ENCODE peak calls at places on chromosome 22, in ten cellular contexts. One of them, this sample, is unnamed.

GRCh38 chr22:38080847-38081635 is 2.9 kb downstream of the SLC16A8 start:
- DNase-seq in astrocyte of the spinal cord: peak; percentile 24
- DNase-seq in cardiac fibroblast: peak; percentile 38
- DNase-seq in Panc1: no peak
- DNase-seq in breast epithelium: no peak
- DNase-seq in fibroblast of lung: peak; percentile 24
- DNase-seq in IMR-90: peak; percentile 14
- DNase-seq in lower lobe of right lung: peak; percentile 55
- DNase-seq in MM.1S: no peak
- DNase-seq in choroid plexus epithelial cell: peak; percentile 30
- DNase-seq in this sample: peak; percentile 34

GRCh38 chr22:24521791-24522245 is 26.7 kb downstream of the UPB1 start:
- DNase-seq in astrocyte of the spinal cord: peak; percentile 64
- DNase-seq in cardiac fibroblast: peak; percentile 77
- DNase-seq in Panc1: peak; percentile 54
- DNase-seq in breast epithelium: no peak
- DNase-seq in fibroblast of lung: peak; percentile 52
- DNase-seq in IMR-90: peak; percentile 60
- DNase-seq in lower lobe of right lung: peak; percentile 76
- DNase-seq in MM.1S: peak; percentile 67
- DNase-seq in choroid plexus epithelial cell: peak; percentile 84
- DNase-seq in this sample: peak; percentile 71

GRCh38 chr22:38316340-38317236 is 645 bp downstream of the CSNK1E start:
- DNase-seq in astrocyte of the spinal cord: peak; percentile 66
- DNase-seq in cardiac fibroblast: peak; percentile 60
- DNase-seq in Panc1: no peak
- DNase-seq in breast epithelium: peak; percentile 55
- DNase-seq in fibroblast of lung: peak; percentile 64
- DNase-seq in IMR-90: peak; percentile 51
- DNase-seq in lower lobe of right lung: peak; percentile 77
- DNase-seq in MM.1S: peak; percentile 31
- DNase-seq in choroid plexus epithelial cell: peak; percentile 65
- DNase-seq in this sample: peak; percentile 64

GRCh38 chr22:44333847-44334635 is 21.3 kb upstream of the SHISAL1 start:
- DNase-seq in astrocyte of the spinal cord: no peak
- DNase-seq in cardiac fibroblast: no peak
- DNase-seq in Panc1: no peak
- DNase-seq in breast epithelium: no peak
- DNase-seq in fibroblast of lung: no peak
- DNase-seq in IMR-90: no peak
- DNase-seq in lower lobe of right lung: no peak
- DNase-seq in MM.1S: no peak
- DNase-seq in choroid plexus epithelial cell: no peak
- DNase-seq in this sample: no peak

GRCh38 chr22:46007848-46008261 is 30.9 kb upstream of the WNT7B start:
- DNase-seq in astrocyte of the spinal cord: peak; percentile 92
- DNase-seq in cardiac fibroblast: peak; percentile 91
- DNase-seq in Panc1: no peak
- DNase-seq in breast epithelium: peak; percentile 90
- DNase-seq in fibroblast of lung: peak; percentile 90
- DNase-seq in IMR-90: peak; percentile 87
- DNase-seq in lower lobe of right lung: peak; percentile 69
- DNase-seq in MM.1S: no peak
- DNase-seq in choroid plexus epithelial cell: peak; percentile 59
- DNase-seq in this sample: peak; percentile 96

GRCh38 chr22:24338701-24339451 is 68.2 kb downstream of the SPECC1L start:
- DNase-seq in astrocyte of the spinal cord: peak; percentile 77
- DNase-seq in cardiac fibroblast: peak; percentile 43
- DNase-seq in Panc1: no peak
- DNase-seq in breast epithelium: no peak
- DNase-seq in fibroblast of lung: no peak
- DNase-seq in IMR-90: peak; percentile 61
- DNase-seq in lower lobe of right lung: no peak
- DNase-seq in MM.1S: no peak
- DNase-seq in choroid plexus epithelial cell: peak; percentile 83
- DNase-seq in this sample: no peak

GRCh38 chr22:37819100-37819433 is 4.1 kb upstream of the GALR3 start:
- DNase-seq in astrocyte of the spinal cord: no peak
- DNase-seq in cardiac fibroblast: no peak
- DNase-seq in Panc1: no peak
- DNase-seq in breast epithelium: no peak
- DNase-seq in fibroblast of lung: no peak
- DNase-seq in IMR-90: no peak
- DNase-seq in lower lobe of right lung: no peak
- DNase-seq in MM.1S: no peak
- DNase-seq in choroid plexus epithelial cell: no peak
- DNase-seq in this sample: no peak

GRCh38 chr22:20877715-20878114 is 18.9 kb downstream of the SNAP29 start:
- DNase-seq in astrocyte of the spinal cord: no peak
- DNase-seq in cardiac fibroblast: no peak
- DNase-seq in Panc1: no peak
- DNase-seq in breast epithelium: no peak
- DNase-seq in fibroblast of lung: no peak
- DNase-seq in IMR-90: no peak
- DNase-seq in lower lobe of right lung: no peak
- DNase-seq in MM.1S: no peak
- DNase-seq in choroid plexus epithelial cell: no peak
- DNase-seq in this sample: no peak

GRCh38 chr22:24759765-24760164 is 14.8 kb downstream of the PIWIL3 start:
- DNase-seq in astrocyte of the spinal cord: no peak
- DNase-seq in cardiac fibroblast: no peak
- DNase-seq in Panc1: no peak
- DNase-seq in breast epithelium: no peak
- DNase-seq in fibroblast of lung: no peak
- DNase-seq in IMR-90: no peak
- DNase-seq in lower lobe of right lung: no peak
- DNase-seq in MM.1S: no peak
- DNase-seq in choroid plexus epithelial cell: no peak
- DNase-seq in this sample: no peak

GRCh38 chr22:41935015-41935908 is 8.7 kb upstream of the TNFRSF13C start:
- DNase-seq in astrocyte of the spinal cord: no peak
- DNase-seq in cardiac fibroblast: no peak
- DNase-seq in Panc1: no peak
- DNase-seq in breast epithelium: no peak
- DNase-seq in fibroblast of lung: no peak
- DNase-seq in IMR-90: no peak
- DNase-seq in lower lobe of right lung: no peak
- DNase-seq in MM.1S: no peak
- DNase-seq in choroid plexus epithelial cell: no peak
- DNase-seq in this sample: no peak

GRCh38 chr22:45945621-45946020 is 31.3 kb downstream of the WNT7B start:
- DNase-seq in astrocyte of the spinal cord: no peak
- DNase-seq in cardiac fibroblast: no peak
- DNase-seq in Panc1: no peak
- DNase-seq in breast epithelium: no peak
- DNase-seq in fibroblast of lung: no peak
- DNase-seq in IMR-90: no peak
- DNase-seq in lower lobe of right lung: no peak
- DNase-seq in MM.1S: no peak
- DNase-seq in choroid plexus epithelial cell: no peak
- DNase-seq in this sample: no peak

GRCh38 chr22:36291831-36292740 is 39.2 kb downstream of the APOL1 start:
- DNase-seq in astrocyte of the spinal cord: no peak
- DNase-seq in cardiac fibroblast: no peak
- DNase-seq in Panc1: no peak
- DNase-seq in breast epithelium: no peak
- DNase-seq in fibroblast of lung: no peak
- DNase-seq in IMR-90: no peak
- DNase-seq in lower lobe of right lung: peak; percentile 48
- DNase-seq in MM.1S: no peak
- DNase-seq in choroid plexus epithelial cell: no peak
- DNase-seq in this sample: no peak
- TF ChIP-seq CTCF in astrocyte of the spinal cord: no peak
- TF ChIP-seq CTCF in cardiac fibroblast: no peak
- TF ChIP-seq CTCF in Panc1: no peak
- TF ChIP-seq CTCF in breast epithelium: no peak
- TF ChIP-seq CTCF in fibroblast of lung: no peak
- TF ChIP-seq CTCF in IMR-90: no peak
- TF ChIP-seq CTCF in lower lobe of right lung: no peak
- TF ChIP-seq CTCF in MM.1S: no peak
- TF ChIP-seq CTCF in choroid plexus epithelial cell: no peak
- TF ChIP-seq CTCF in this sample: no peak

DNA sequence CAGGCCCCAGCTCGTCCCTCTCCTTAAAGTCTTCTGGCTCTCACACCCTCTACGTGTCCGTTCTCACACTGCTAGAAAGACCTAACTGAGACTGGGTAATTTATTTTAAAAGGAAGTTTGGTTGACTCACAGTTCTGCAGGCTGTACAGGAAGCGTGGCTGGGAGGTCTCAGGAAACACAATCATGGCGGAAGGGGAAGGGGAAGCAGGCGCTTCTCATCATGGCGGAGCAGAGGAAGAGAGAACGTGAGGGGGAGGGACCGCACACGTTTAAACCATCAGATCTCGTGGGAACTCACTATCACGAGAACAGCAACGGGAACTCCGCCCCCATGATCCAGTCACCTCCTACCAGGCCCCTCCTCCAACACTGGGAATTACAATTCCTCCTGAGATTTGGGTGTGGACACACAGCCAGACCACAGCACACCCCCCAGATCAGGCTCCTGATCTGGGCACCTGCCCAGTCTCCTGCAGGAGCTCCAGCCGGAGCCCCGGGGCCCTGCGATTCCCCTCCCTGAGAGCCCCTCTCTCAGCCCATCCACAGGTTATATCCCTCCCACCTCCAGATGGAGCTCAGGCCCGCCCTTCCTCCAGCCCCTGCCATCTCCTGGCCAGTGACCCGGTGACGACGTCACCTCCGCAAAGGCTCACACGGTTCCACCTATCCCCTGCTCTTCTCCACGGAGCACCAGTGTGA is 170.2 kb downstream of the BRD1 start:
- DNase-seq in astrocyte of the spinal cord: no peak
- DNase-seq in cardiac fibroblast: no peak
- DNase-seq in Panc1: no peak
- DNase-seq in breast epithelium: peak; percentile 27
- DNase-seq in fibroblast of lung: no peak
- DNase-seq in IMR-90: no peak
- DNase-seq in lower lobe of right lung: peak; percentile 84
- DNase-seq in MM.1S: peak; percentile 87
- DNase-seq in choroid plexus epithelial cell: no peak
- DNase-seq in this sample: no peak
- H3K4me3 ChIP-seq in astrocyte of the spinal cord: no peak overlapping the region
- H3K4me3 ChIP-seq in cardiac fibroblast: no peak overlapping the region
- H3K4me3 ChIP-seq in Panc1: no peak overlapping the region
- H3K4me3 ChIP-seq in breast epithelium: peak overlapping the region; percentile 46
- H3K4me3 ChIP-seq in fibroblast of lung: no peak overlapping the region
- H3K4me3 ChIP-seq in IMR-90: no peak overlapping the region
- H3K4me3 ChIP-seq in lower lobe of right lung: peak overlapping the region; percentile 72
- H3K4me3 ChIP-seq in MM.1S: peak overlapping the region; percentile 78
- H3K4me3 ChIP-seq in choroid plexus epithelial cell: no peak overlapping the region
- H3K4me3 ChIP-seq in this sample: no peak overlapping the region

DNA sequence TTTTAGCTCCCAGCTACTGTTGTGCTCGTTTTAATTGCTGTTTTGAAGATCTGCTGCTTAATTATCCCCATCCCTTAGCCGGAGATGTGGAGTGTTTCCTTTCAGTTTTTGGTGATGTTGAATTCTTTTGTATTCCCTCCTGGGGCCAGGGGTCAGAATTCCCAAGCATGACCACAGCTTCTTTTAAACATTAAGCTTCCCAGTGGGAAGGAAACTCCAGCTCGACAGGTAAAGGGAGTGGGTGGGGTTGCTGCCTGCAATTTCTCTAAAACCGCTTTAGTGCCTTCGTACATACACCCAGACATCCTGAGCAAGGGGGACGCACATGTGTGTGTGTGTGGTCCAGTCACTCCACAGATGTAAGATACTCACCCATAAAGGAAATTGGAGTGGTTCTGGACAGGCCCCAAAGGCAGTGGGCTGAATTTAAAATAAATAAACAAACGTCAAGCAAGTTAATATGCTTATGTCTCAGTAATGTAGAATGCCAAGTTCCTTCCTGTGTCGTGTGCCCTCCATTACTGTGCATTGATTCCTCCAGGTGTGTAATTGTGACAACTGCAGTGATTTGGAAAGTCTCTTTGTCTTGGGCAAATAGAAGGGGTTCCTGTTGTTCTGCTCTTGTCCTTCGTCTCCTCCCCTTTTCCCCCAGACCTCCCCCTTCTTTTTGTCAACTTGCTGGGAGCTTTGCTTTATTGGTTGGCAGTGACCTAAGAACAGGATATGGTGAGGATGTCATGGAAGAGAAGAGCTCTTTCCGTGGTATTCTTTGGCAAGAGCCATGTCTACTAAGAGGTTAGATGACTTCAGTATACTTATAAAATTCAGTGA is 19.2 kb upstream of the ADSL start:
- DNase-seq in astrocyte of the spinal cord: peak; percentile 50
- DNase-seq in cardiac fibroblast: peak; percentile 49
- DNase-seq in Panc1: no peak
- DNase-seq in breast epithelium: no peak
- DNase-seq in fibroblast of lung: peak; percentile 68
- DNase-seq in IMR-90: peak; percentile 67
- DNase-seq in lower lobe of right lung: no peak
- DNase-seq in MM.1S: no peak
- DNase-seq in choroid plexus epithelial cell: peak; percentile 31
- DNase-seq in this sample: peak; percentile 31
- TF ChIP-seq CTCF in astrocyte of the spinal cord: no peak
- TF ChIP-seq CTCF in cardiac fibroblast: no peak
- TF ChIP-seq CTCF in Panc1: no peak
- TF ChIP-seq CTCF in breast epithelium: no peak
- TF ChIP-seq CTCF in fibroblast of lung: no peak
- TF ChIP-seq CTCF in IMR-90: no peak
- TF ChIP-seq CTCF in lower lobe of right lung: no peak
- TF ChIP-seq CTCF in MM.1S: no peak
- TF ChIP-seq CTCF in choroid plexus epithelial cell: no peak
- TF ChIP-seq CTCF in this sample: no peak

GRCh38 chr22:29030618-29031235 is 30.9 kb downstream of the C22orf31 start:
- DNase-seq in astrocyte of the spinal cord: peak; percentile 96
- DNase-seq in cardiac fibroblast: peak; percentile 79
- DNase-seq in Panc1: no peak
- DNase-seq in breast epithelium: peak; percentile 57
- DNase-seq in fibroblast of lung: peak; percentile 83
- DNase-seq in IMR-90: peak; percentile 77
- DNase-seq in lower lobe of right lung: peak; percentile 83
- DNase-seq in MM.1S: no peak
- DNase-seq in choroid plexus epithelial cell: peak; percentile 88
- DNase-seq in this sample: peak; percentile 81

GRCh38 chr22:29028468-29028867 is 33.2 kb downstream of the C22orf31 start:
- DNase-seq in astrocyte of the spinal cord: no peak
- DNase-seq in cardiac fibroblast: no peak
- DNase-seq in Panc1: no peak
- DNase-seq in breast epithelium: no peak
- DNase-seq in fibroblast of lung: no peak
- DNase-seq in IMR-90: no peak
- DNase-seq in lower lobe of right lung: no peak
- DNase-seq in MM.1S: no peak
- DNase-seq in choroid plexus epithelial cell: no peak
- DNase-seq in this sample: no peak

GRCh38 chr22:29031236-29031982 is 30.2 kb downstream of the C22orf31 start:
- DNase-seq in astrocyte of the spinal cord: peak; percentile 99
- DNase-seq in cardiac fibroblast: peak; percentile 97
- DNase-seq in Panc1: peak; percentile 35
- DNase-seq in breast epithelium: peak; percentile 55
- DNase-seq in fibroblast of lung: peak; percentile 95
- DNase-seq in IMR-90: peak; percentile 98
- DNase-seq in lower lobe of right lung: peak; percentile 63
- DNase-seq in MM.1S: no peak
- DNase-seq in choroid plexus epithelial cell: peak; percentile 97
- DNase-seq in this sample: peak; percentile 95

GRCh38 chr22:29029202-29030000 is 32.2 kb downstream of the C22orf31 start:
- DNase-seq in astrocyte of the spinal cord: no peak
- DNase-seq in cardiac fibroblast: no peak
- DNase-seq in Panc1: no peak
- DNase-seq in breast epithelium: no peak
- DNase-seq in fibroblast of lung: no peak
- DNase-seq in IMR-90: no peak
- DNase-seq in lower lobe of right lung: no peak
- DNase-seq in MM.1S: no peak
- DNase-seq in choroid plexus epithelial cell: no peak
- DNase-seq in this sample: no peak

GRCh38 chr22:29030016-29030617 is 31.5 kb downstream of the C22orf31 start:
- DNase-seq in astrocyte of the spinal cord: peak; percentile 76
- DNase-seq in cardiac fibroblast: peak; percentile 25
- DNase-seq in Panc1: no peak
- DNase-seq in breast epithelium: no peak
- DNase-seq in fibroblast of lung: peak; percentile 37
- DNase-seq in IMR-90: no peak
- DNase-seq in lower lobe of right lung: no peak
- DNase-seq in MM.1S: no peak
- DNase-seq in choroid plexus epithelial cell: peak; percentile 57
- DNase-seq in this sample: peak; percentile 16
- H3K4me3 ChIP-seq in astrocyte of the spinal cord: peak overlapping the region; percentile 39
- H3K4me3 ChIP-seq in cardiac fibroblast: peak overlapping the region; percentile 32
- H3K4me3 ChIP-seq in Panc1: peak overlapping the region; percentile 33
- H3K4me3 ChIP-seq in breast epithelium: peak overlapping the region; percentile 40
- H3K4me3 ChIP-seq in fibroblast of lung: no peak overlapping the region
- H3K4me3 ChIP-seq in IMR-90: peak overlapping the region; percentile 13
- H3K4me3 ChIP-seq in lower lobe of right lung: peak overlapping the region; percentile 53
- H3K4me3 ChIP-seq in MM.1S: no peak overlapping the region
- H3K4me3 ChIP-seq in choroid plexus epithelial cell: peak overlapping the region; percentile 55
- H3K4me3 ChIP-seq in this sample: peak overlapping the region; percentile 36